ENCODE peak calls at places on chromosomes 3 and 15, in five cellular contexts. One of them, this sample, is unnamed.

GRCh38 chr3:126542340-126543241 is 16.1 kb downstream of the C3orf22 start:
- DNase-seq in NCI-H460: no peak
- DNase-seq in AG10803: no peak
- DNase-seq in heart left ventricle: peak; percentile 14
- DNase-seq in activated CD4-positive, alpha-beta T cell treated with anti-CD3 and anti-CD28 coated beads, Interleukin-2, amount 50 U/mL, for 1 hour: no peak
- DNase-seq in this sample: no peak

GRCh38 chr3:77500711-77501110 is 460.8 kb downstream of the ROBO2 start:
- DNase-seq in NCI-H460: no peak
- DNase-seq in AG10803: peak; percentile 1
- DNase-seq in heart left ventricle: no peak
- DNase-seq in activated CD4-positive, alpha-beta T cell treated with anti-CD3 and anti-CD28 coated beads, Interleukin-2, amount 50 U/mL, for 1 hour: no peak
- DNase-seq in this sample: no peak

GRCh38 chr3:5197022-5197421 is 9.5 kb downstream of the EDEM1 start:
- DNase-seq in NCI-H460: no peak
- DNase-seq in AG10803: peak; percentile 89
- DNase-seq in heart left ventricle: no peak
- DNase-seq in activated CD4-positive, alpha-beta T cell treated with anti-CD3 and anti-CD28 coated beads, Interleukin-2, amount 50 U/mL, for 1 hour: no peak
- DNase-seq in this sample: no peak

GRCh38 chr15:90957105-90957790 is 2.6 kb downstream of the RCCD1 start:
- DNase-seq in NCI-H460: no peak
- DNase-seq in AG10803: peak; percentile 25
- DNase-seq in heart left ventricle: no peak
- DNase-seq in activated CD4-positive, alpha-beta T cell treated with anti-CD3 and anti-CD28 coated beads, Interleukin-2, amount 50 U/mL, for 1 hour: no peak
- DNase-seq in this sample: no peak

GRCh38 chr3:192655627-192656026 is 71.7 kb downstream of the FGF12 start:
- DNase-seq in NCI-H460: no peak
- DNase-seq in AG10803: no peak
- DNase-seq in heart left ventricle: no peak
- DNase-seq in activated CD4-positive, alpha-beta T cell treated with anti-CD3 and anti-CD28 coated beads, Interleukin-2, amount 50 U/mL, for 1 hour: no peak
- DNase-seq in this sample: no peak

GRCh38 chr15:20642054-20642767 is 100.6 kb upstream of the GOLGA6L6 start:
- DNase-seq in NCI-H460: no peak
- DNase-seq in AG10803: no peak
- DNase-seq in heart left ventricle: no peak
- DNase-seq in activated CD4-positive, alpha-beta T cell treated with anti-CD3 and anti-CD28 coated beads, Interleukin-2, amount 50 U/mL, for 1 hour: no peak
- DNase-seq in this sample: no peak

GRCh38 chr3:174949523-174949922 is 90.4 kb downstream of the NAALADL2 start:
- DNase-seq in NCI-H460: peak; percentile 38
- DNase-seq in AG10803: peak; percentile 94
- DNase-seq in heart left ventricle: no peak
- DNase-seq in activated CD4-positive, alpha-beta T cell treated with anti-CD3 and anti-CD28 coated beads, Interleukin-2, amount 50 U/mL, for 1 hour: no peak
- DNase-seq in this sample: no peak

GRCh38 chr3:126509565-126510322 is 7.8 kb downstream of the UROC1 start:
- DNase-seq in NCI-H460: no peak
- DNase-seq in AG10803: no peak
- DNase-seq in heart left ventricle: peak; percentile 14
- DNase-seq in activated CD4-positive, alpha-beta T cell treated with anti-CD3 and anti-CD28 coated beads, Interleukin-2, amount 50 U/mL, for 1 hour: no peak
- DNase-seq in this sample: no peak

GRCh38 chr15:40853241-40853890 is 9.5 kb downstream of the SPINT1 start:
- DNase-seq in NCI-H460: no peak
- DNase-seq in AG10803: no peak
- DNase-seq in heart left ventricle: no peak
- DNase-seq in activated CD4-positive, alpha-beta T cell treated with anti-CD3 and anti-CD28 coated beads, Interleukin-2, amount 50 U/mL, for 1 hour: no peak
- DNase-seq in this sample: no peak

GRCh38 chr3:129837057-129837631 is 56.4 kb downstream of the TMCC1 start:
- DNase-seq in NCI-H460: no peak
- DNase-seq in AG10803: no peak
- DNase-seq in heart left ventricle: no peak
- DNase-seq in activated CD4-positive, alpha-beta T cell treated with anti-CD3 and anti-CD28 coated beads, Interleukin-2, amount 50 U/mL, for 1 hour: no peak
- DNase-seq in this sample: no peak

GRCh38 chr15:59817834-59818233 is 128.7 kb upstream of the BNIP2 start:
- DNase-seq in NCI-H460: no peak
- DNase-seq in AG10803: no peak
- DNase-seq in heart left ventricle: no peak
- DNase-seq in activated CD4-positive, alpha-beta T cell treated with anti-CD3 and anti-CD28 coated beads, Interleukin-2, amount 50 U/mL, for 1 hour: no peak
- DNase-seq in this sample: no peak

GRCh38 chr3:175212896-175213295 is 353.8 kb downstream of the NAALADL2 start:
- DNase-seq in NCI-H460: no peak
- DNase-seq in AG10803: peak; percentile 40
- DNase-seq in heart left ventricle: no peak
- DNase-seq in activated CD4-positive, alpha-beta T cell treated with anti-CD3 and anti-CD28 coated beads, Interleukin-2, amount 50 U/mL, for 1 hour: no peak
- DNase-seq in this sample: no peak

GRCh38 chr3:55511895-55512585 is 24.9 kb upstream of the WNT5A start:
- DNase-seq in NCI-H460: no peak
- DNase-seq in AG10803: peak; percentile 86
- DNase-seq in heart left ventricle: no peak
- DNase-seq in activated CD4-positive, alpha-beta T cell treated with anti-CD3 and anti-CD28 coated beads, Interleukin-2, amount 50 U/mL, for 1 hour: no peak
- DNase-seq in this sample: no peak

GRCh38 chr3:66029443-66029842 is 9.3 kb downstream of the MAGI1 start:
- DNase-seq in NCI-H460: no peak
- DNase-seq in AG10803: no peak
- DNase-seq in heart left ventricle: no peak
- DNase-seq in activated CD4-positive, alpha-beta T cell treated with anti-CD3 and anti-CD28 coated beads, Interleukin-2, amount 50 U/mL, for 1 hour: no peak
- DNase-seq in this sample: no peak

GRCh38 chr3:170563712-170564423 is 22.0 kb downstream of the SLC7A14 start:
- DNase-seq in NCI-H460: no peak
- DNase-seq in AG10803: peak; percentile 56
- DNase-seq in heart left ventricle: no peak
- DNase-seq in activated CD4-positive, alpha-beta T cell treated with anti-CD3 and anti-CD28 coated beads, Interleukin-2, amount 50 U/mL, for 1 hour: no peak
- DNase-seq in this sample: no peak

GRCh38 chr15:30044377-30044776 is 38.4 kb upstream of the GOLGA8J start:
- DNase-seq in NCI-H460: no peak
- DNase-seq in AG10803: no peak
- DNase-seq in heart left ventricle: no peak
- DNase-seq in activated CD4-positive, alpha-beta T cell treated with anti-CD3 and anti-CD28 coated beads, Interleukin-2, amount 50 U/mL, for 1 hour: no peak
- DNase-seq in this sample: no peak

GRCh38 chr3:23501201-23501824 is 298.2 kb downstream of the UBE2E2 start:
- DNase-seq in NCI-H460: no peak
- DNase-seq in AG10803: no peak
- DNase-seq in heart left ventricle: no peak
- DNase-seq in activated CD4-positive, alpha-beta T cell treated with anti-CD3 and anti-CD28 coated beads, Interleukin-2, amount 50 U/mL, for 1 hour: no peak
- DNase-seq in this sample: no peak

GRCh38 chr3:62084558-62084957 is 288.8 kb downstream of the FEZF2 start:
- DNase-seq in NCI-H460: no peak
- DNase-seq in AG10803: no peak
- DNase-seq in heart left ventricle: no peak
- DNase-seq in activated CD4-positive, alpha-beta T cell treated with anti-CD3 and anti-CD28 coated beads, Interleukin-2, amount 50 U/mL, for 1 hour: no peak
- DNase-seq in this sample: no peak

GRCh38 chr15:66588971-66589370 is 23.2 kb upstream of the LCTL start:
- DNase-seq in NCI-H460: no peak
- DNase-seq in AG10803: no peak
- DNase-seq in heart left ventricle: no peak
- DNase-seq in activated CD4-positive, alpha-beta T cell treated with anti-CD3 and anti-CD28 coated beads, Interleukin-2, amount 50 U/mL, for 1 hour: no peak
- DNase-seq in this sample: no peak

GRCh38 chr15:77657629-77658238 is 25.0 kb upstream of the LINGO1 start:
- DNase-seq in NCI-H460: no peak
- DNase-seq in AG10803: no peak
- DNase-seq in heart left ventricle: no peak
- DNase-seq in activated CD4-positive, alpha-beta T cell treated with anti-CD3 and anti-CD28 coated beads, Interleukin-2, amount 50 U/mL, for 1 hour: no peak
- DNase-seq in this sample: no peak

GRCh38 chr3:134457331-134458125 is 28.3 kb downstream of the ANAPC13 start:
- DNase-seq in NCI-H460: no peak
- DNase-seq in AG10803: peak; percentile 44
- DNase-seq in heart left ventricle: no peak
- DNase-seq in activated CD4-positive, alpha-beta T cell treated with anti-CD3 and anti-CD28 coated beads, Interleukin-2, amount 50 U/mL, for 1 hour: no peak
- DNase-seq in this sample: no peak

GRCh38 chr3:123140591-123140990 is 61.2 kb upstream of the SEC22A start:
- DNase-seq in NCI-H460: no peak
- DNase-seq in AG10803: no peak
- DNase-seq in heart left ventricle: no peak
- DNase-seq in activated CD4-positive, alpha-beta T cell treated with anti-CD3 and anti-CD28 coated beads, Interleukin-2, amount 50 U/mL, for 1 hour: no peak
- DNase-seq in this sample: no peak

GRCh38 chr15:92429378-92430066 is 35.8 kb downstream of the ST8SIA2 start:
- DNase-seq in NCI-H460: peak; percentile 71
- DNase-seq in AG10803: peak; percentile 91
- DNase-seq in heart left ventricle: no peak
- DNase-seq in activated CD4-positive, alpha-beta T cell treated with anti-CD3 and anti-CD28 coated beads, Interleukin-2, amount 50 U/mL, for 1 hour: no peak
- DNase-seq in this sample: no peak

GRCh38 chr15:41870689-41871081 is 23.2 kb downstream of the SPTBN5 start:
- DNase-seq in NCI-H460: no peak
- DNase-seq in AG10803: no peak
- DNase-seq in heart left ventricle: peak; percentile 74
- DNase-seq in activated CD4-positive, alpha-beta T cell treated with anti-CD3 and anti-CD28 coated beads, Interleukin-2, amount 50 U/mL, for 1 hour: peak; percentile 43
- DNase-seq in this sample: peak; percentile 71

GRCh38 chr3:129001817-129002572 is 891 bp downstream of the EFCC1 start:
- DNase-seq in NCI-H460: no peak
- DNase-seq in AG10803: no peak
- DNase-seq in heart left ventricle: no peak
- DNase-seq in activated CD4-positive, alpha-beta T cell treated with anti-CD3 and anti-CD28 coated beads, Interleukin-2, amount 50 U/mL, for 1 hour: peak; percentile 21
- DNase-seq in this sample: no peak

GRCh38 chr3:184320099-184320445 is 5.7 kb downstream of the EIF4G1 start:
- DNase-seq in NCI-H460: peak; percentile 89
- DNase-seq in AG10803: peak; percentile 97
- DNase-seq in heart left ventricle: peak; percentile 98
- DNase-seq in activated CD4-positive, alpha-beta T cell treated with anti-CD3 and anti-CD28 coated beads, Interleukin-2, amount 50 U/mL, for 1 hour: peak; percentile 38
- DNase-seq in this sample: no peak

GRCh38 chr3:4493931-4494806 is 1.0 kb downstream of the ITPR1 start:
- DNase-seq in NCI-H460: no peak
- DNase-seq in AG10803: peak; percentile 8
- DNase-seq in heart left ventricle: peak; percentile 49
- DNase-seq in activated CD4-positive, alpha-beta T cell treated with anti-CD3 and anti-CD28 coated beads, Interleukin-2, amount 50 U/mL, for 1 hour: no peak
- DNase-seq in this sample: peak; percentile 25

GRCh38 chr15:60821462-60822061 is 342.6 kb upstream of the ICE2 start:
- DNase-seq in NCI-H460: no peak
- DNase-seq in AG10803: no peak
- DNase-seq in heart left ventricle: no peak
- DNase-seq in activated CD4-positive, alpha-beta T cell treated with anti-CD3 and anti-CD28 coated beads, Interleukin-2, amount 50 U/mL, for 1 hour: no peak
- DNase-seq in this sample: no peak

GRCh38 chr15:35194296-35194695 is 109.2 kb upstream of the NANOGP8 start:
- DNase-seq in NCI-H460: no peak
- DNase-seq in AG10803: no peak
- DNase-seq in heart left ventricle: no peak
- DNase-seq in activated CD4-positive, alpha-beta T cell treated with anti-CD3 and anti-CD28 coated beads, Interleukin-2, amount 50 U/mL, for 1 hour: no peak
- DNase-seq in this sample: no peak

GRCh38 chr3:150235799-150236198 is 172.3 kb upstream of the TSC22D2 start:
- DNase-seq in NCI-H460: no peak
- DNase-seq in AG10803: peak; percentile 97
- DNase-seq in heart left ventricle: no peak
- DNase-seq in activated CD4-positive, alpha-beta T cell treated with anti-CD3 and anti-CD28 coated beads, Interleukin-2, amount 50 U/mL, for 1 hour: no peak
- DNase-seq in this sample: no peak

GRCh38 chr3:41579861-41580260 is 380.6 kb downstream of the CTNNB1 start:
- DNase-seq in NCI-H460: no peak
- DNase-seq in AG10803: no peak
- DNase-seq in heart left ventricle: no peak
- DNase-seq in activated CD4-positive, alpha-beta T cell treated with anti-CD3 and anti-CD28 coated beads, Interleukin-2, amount 50 U/mL, for 1 hour: no peak
- DNase-seq in this sample: no peak

GRCh38 chr15:78540135-78540954 is at the start of gene PSMA4:
- DNase-seq in NCI-H460: peak; percentile 80
- DNase-seq in AG10803: peak; percentile 76
- DNase-seq in heart left ventricle: peak; percentile 95
- DNase-seq in activated CD4-positive, alpha-beta T cell treated with anti-CD3 and anti-CD28 coated beads, Interleukin-2, amount 50 U/mL, for 1 hour: peak; percentile 92
- DNase-seq in this sample: peak; percentile 92

GRCh38 chr15:100468265-100468664 is 60.5 kb downstream of the CERS3 start:
- DNase-seq in NCI-H460: no peak
- DNase-seq in AG10803: peak; percentile 20
- DNase-seq in heart left ventricle: peak; percentile 51
- DNase-seq in activated CD4-positive, alpha-beta T cell treated with anti-CD3 and anti-CD28 coated beads, Interleukin-2, amount 50 U/mL, for 1 hour: no peak
- DNase-seq in this sample: no peak

GRCh38 chr3:40766396-40766795 is 241.6 kb downstream of the ZNF621 start:
- DNase-seq in NCI-H460: no peak
- DNase-seq in AG10803: no peak
- DNase-seq in heart left ventricle: no peak
- DNase-seq in activated CD4-positive, alpha-beta T cell treated with anti-CD3 and anti-CD28 coated beads, Interleukin-2, amount 50 U/mL, for 1 hour: no peak
- DNase-seq in this sample: no peak

GRCh38 chr3:184466413-184466960 is 86.6 kb downstream of the CHRD start:
- DNase-seq in NCI-H460: no peak
- DNase-seq in AG10803: peak; percentile 66
- DNase-seq in heart left ventricle: peak; percentile 78
- DNase-seq in activated CD4-positive, alpha-beta T cell treated with anti-CD3 and anti-CD28 coated beads, Interleukin-2, amount 50 U/mL, for 1 hour: no peak
- DNase-seq in this sample: no peak

This sample was measured in central memory CD4-positive, alpha-beta T cell.